ENCODE peak calls at places on chromosomes 3 and 15, in four cellular contexts. N is thoracic aorta, U is IMR-90, Z is right lobe of liver. B is an unnamed sample.

GRCh38 chr15:100691321-100691720 is 88.9 kb downstream of the ASB7 start:
- DNase-seq in N (no peak), U (no peak), Z (no peak), B (no peak)

GRCh38 chr3:54191997-54192396 is 69.6 kb downstream of the CACNA2D3 start:
- DNase-seq in U (no peak), N (no peak), Z (no peak), B (no peak)

GRCh38 chr15:70714575-70714974 is 48.8 kb downstream of the UACA start:
- DNase-seq in Z (no peak), N (no peak), U (no peak), B (no peak)

GRCh38 chr3:158912621-158913020 is 110.8 kb downstream of the MFSD1 start:
- DNase-seq in N (no peak), U (no peak), Z (no peak), B (no peak)

GRCh38 chr3:172892158-172892557 is 141.6 kb downstream of the ECT2 start:
- DNase-seq in Z (no peak), N (no peak), U (peak), B (no peak)

GRCh38 chr3:110738531-110738930 is 333.1 kb upstream of the NECTIN3 start:
- DNase-seq in N (no peak), U (peak), Z (no peak), B (no peak)

GRCh38 chr3:46372492-46373359 is 2.0 kb downstream of the CCR5 start:
- DNase-seq in N (no peak), U (peak), Z (no peak), B (no peak)

GRCh38 chr3:72353236-72354105 is 494.8 kb downstream of the SHQ1 start:
- DNase-seq in U (peak), N (no peak), Z (no peak), B (peak)

GRCh38 chr15:52118969-52119749 is 6.6 kb upstream of the BCL2L10 start:
- DNase-seq in N (no peak), U (no peak), Z (no peak), B (no peak)

GRCh38 chr15:90049030-90049429 is 47.9 kb downstream of the ZNF710 start:
- DNase-seq in U (peak), N (no peak), Z (peak), B (no peak)

DNA sequence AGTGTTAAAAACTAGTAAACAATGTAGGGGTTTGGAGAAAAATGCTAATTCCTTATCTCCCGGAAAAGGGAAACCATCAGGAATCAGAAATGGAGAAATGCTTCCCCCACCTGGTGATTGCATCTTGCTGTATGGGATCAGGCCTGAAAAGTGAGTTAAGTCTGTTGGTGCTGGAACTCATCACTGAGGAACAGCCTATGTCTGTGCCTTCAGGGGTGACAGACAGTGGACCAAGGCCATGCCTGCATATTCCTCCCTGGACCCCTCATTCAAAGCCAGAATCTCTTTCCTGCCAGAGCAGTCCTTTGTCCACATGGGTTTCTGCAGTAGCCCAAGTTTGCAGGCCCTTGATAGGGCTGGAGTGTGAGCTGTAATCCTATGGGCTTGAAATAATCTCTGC is 160.8 kb upstream of the CTDSPL start:
- DNase-seq in N (no peak), U (no peak), Z (no peak), B (no peak)
- TF ChIP-seq CTCF in N (no peak), U (no peak), Z (peak), B (no peak)

GRCh38 chr15:94032571-94032970 is 198.8 kb upstream of the MCTP2 start:
- DNase-seq in Z (no peak), N (no peak), U (no peak), B (no peak)
- H3K27ac ChIP-seq in Z (no peak), N (no peak), U (no peak), B (no peak)

GRCh38 chr3:149393355-149394165 is 16.1 kb upstream of the TM4SF1 start:
- DNase-seq in Z (peak), U (peak), N (no peak), B (peak)
- TF ChIP-seq CTCF in Z (peak), U (peak), N (peak), B (peak)

DNA sequence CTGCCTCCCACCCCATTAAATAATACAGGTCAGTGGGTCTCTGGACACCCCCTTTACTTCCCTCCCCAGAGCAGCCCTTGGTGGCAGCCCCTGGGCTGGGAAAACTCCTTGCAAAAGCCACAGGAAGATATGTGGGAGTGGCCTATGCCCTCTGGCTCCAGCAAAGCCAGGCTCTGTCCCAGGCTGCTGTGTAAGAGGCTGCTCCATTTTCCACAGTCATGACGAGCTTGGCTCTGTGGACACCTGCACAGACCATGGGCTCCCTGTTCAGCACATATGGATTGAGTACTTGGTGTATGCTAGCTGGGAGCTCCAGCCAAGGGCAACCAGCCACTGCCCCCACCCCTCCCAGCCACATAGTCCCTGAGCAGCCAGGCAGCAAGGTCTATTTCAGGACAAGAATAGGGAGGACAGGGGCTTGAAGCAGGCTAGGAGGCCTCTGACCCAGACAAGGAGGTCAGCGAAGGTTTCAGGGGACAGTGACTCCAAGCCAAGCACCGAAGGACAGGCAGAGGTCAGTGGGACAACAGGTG is 12.9 kb downstream of the CACNA2D2 start:
- DNase-seq in Z (no peak), N (no peak), U (no peak), B (no peak)
- H3K27ac ChIP-seq in Z (no peak), N (no peak), U (no peak), B (no peak)

DNA sequence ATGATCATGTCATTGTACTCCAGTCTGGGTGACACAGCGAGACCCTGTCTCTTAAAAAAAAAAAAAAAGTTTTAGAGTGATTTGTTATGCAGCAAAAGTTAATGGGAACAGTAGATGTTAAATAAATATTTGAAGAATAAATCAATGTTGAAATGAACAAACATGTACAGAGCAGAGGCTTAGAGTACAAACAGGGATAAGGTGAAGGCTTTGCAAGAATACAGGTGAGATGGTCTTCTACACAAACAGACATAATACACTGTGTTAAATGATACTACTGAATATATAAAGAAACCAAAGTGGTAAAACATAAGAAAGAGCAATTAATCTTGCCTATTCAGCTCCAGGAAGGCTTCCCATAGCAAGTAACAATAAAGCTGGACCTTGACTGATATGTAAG is 265.4 kb downstream of the CNTN3 start:
- DNase-seq in Z (no peak), U (no peak), N (no peak), B (no peak)
- TF ChIP-seq CTCF in Z (no peak), U (no peak), N (no peak), B (no peak)

GRCh38 chr3:48268381-48268935 is 27.6 kb downstream of the ZNF589 start:
- DNase-seq in Z (no peak), U (no peak), N (no peak), B (peak)
- H3K27ac ChIP-seq in Z (no peak), U (no peak), N (no peak), B (peak)

GRCh38 chr3:160924776-160925175 is 168.7 kb downstream of the PPM1L start:
- DNase-seq in Z (no peak), N (no peak), U (no peak), B (no peak)

GRCh38 chr3:160919942-160920341 is 163.9 kb downstream of the PPM1L start:
- DNase-seq in Z (no peak), U (no peak), N (no peak), B (no peak)

GRCh38 chr3:160921020-160921635 is 165.1 kb downstream of the PPM1L start:
- DNase-seq in U (peak), Z (peak), N (no peak), B (no peak)
- TF ChIP-seq CTCF in U (peak), Z (peak), N (peak), B (peak)

GRCh38 chr15:84657748-84658079 is 285 bp downstream of the NMB start:
- DNase-seq in U (no peak), N (no peak), Z (no peak), B (no peak)
- H3K27ac ChIP-seq in U (no peak), N (peak), Z (peak), B (peak)

B was measured in Peyer's patch.